ENCODE peak calls at places on chromosomes 5 and 9, in ten cellular contexts. C, L, P, U, G, Q, B, E, Y and D are unnamed samples.
A peak's percentile ranks its signal among the peaks of the same experiment; 100 is the strongest.

GRCh38 chr9:79054500-79054899 is 517.3 kb upstream of the TLE4 start:
- DNase-seq in C (no peak), L (no peak), P (no peak), U (no peak), G (no peak), Q (peak; percentile 10), B (no peak), E (no peak), Y (no peak), D (no peak)

GRCh38 chr5:180668835-180669596 is 19.6 kb upstream of the FLT4 start:
- DNase-seq in C (no peak), L (no peak), P (peak; percentile 42), U (no peak), G (no peak), Q (no peak), B (no peak), E (no peak), Y (no peak), D (peak; percentile 43)

GRCh38 chr5:146965781-146966659 is 87.5 kb upstream of the PPP2R2B start:
- DNase-seq in C (peak; percentile 68), L (peak; percentile 75), P (no peak), U (no peak), G (peak; percentile 33), Q (peak; percentile 79), B (peak; percentile 62), E (peak; percentile 78), Y (peak; percentile 70), D (peak; percentile 83)

GRCh38 chr9:75531588-75531987 is 358.9 kb upstream of the PCSK5 start:
- DNase-seq in C (no peak), L (no peak), P (no peak), U (no peak), G (no peak), Q (no peak), B (no peak), E (no peak), Y (no peak), D (no peak)

GRCh38 chr5:84032404-84032803 is 311.7 kb upstream of the HAPLN1 start:
- DNase-seq in C (no peak), L (no peak), P (no peak), U (no peak), G (no peak), Q (peak; percentile 60), B (no peak), E (no peak), Y (no peak), D (no peak)

GRCh38 chr9:72926506-72926905 is 26.3 kb downstream of the ALDH1A1 start:
- DNase-seq in C (no peak), L (no peak), P (no peak), U (no peak), G (no peak), Q (no peak), B (no peak), E (no peak), Y (no peak), D (no peak)

GRCh38 chr5:171898379-171898778 is 108.1 kb downstream of the FBXW11 start:
- DNase-seq in C (no peak), L (no peak), P (no peak), U (no peak), G (no peak), Q (no peak), B (no peak), E (no peak), Y (no peak), D (no peak)

GRCh38 chr5:56023296-56023695 is 28.5 kb upstream of the IL6ST start:
- DNase-seq in C (no peak), L (no peak), P (no peak), U (no peak), G (no peak), Q (no peak), B (no peak), E (no peak), Y (no peak), D (no peak)

GRCh38 chr9:101536938-101537337 is 3.3 kb downstream of the RNF20 start:
- DNase-seq in C (no peak), L (no peak), P (no peak), U (no peak), G (no peak), Q (peak; percentile 56), B (no peak), E (no peak), Y (peak; percentile 10), D (no peak)

GRCh38 chr5:77301447-77301878 is 91.0 kb downstream of the PDE8B start:
- DNase-seq in C (no peak), L (no peak), P (no peak), U (no peak), G (peak; percentile 54), Q (peak; percentile 46), B (no peak), E (peak; percentile 46), Y (no peak), D (no peak)

GRCh38 chr5:170254056-170254455 is 21.3 kb downstream of the C5orf58 start:
- DNase-seq in C (peak; percentile 30), L (no peak), P (no peak), U (no peak), G (no peak), Q (no peak), B (no peak), E (no peak), Y (peak; percentile 22), D (no peak)

GRCh38 chr5:10655041-10655685 is 91.3 kb downstream of the ANKRD33B start:
- DNase-seq in C (no peak), L (no peak), P (no peak), U (no peak), G (no peak), Q (no peak), B (peak; percentile 50), E (no peak), Y (no peak), D (no peak)

GRCh38 chr9:82021198-82021597 is 32.6 kb downstream of the SPATA31D1 start:
- DNase-seq in C (peak; percentile 81), L (no peak), P (no peak), U (no peak), G (peak; percentile 89), Q (peak; percentile 83), B (no peak), E (peak; percentile 77), Y (no peak), D (no peak)

GRCh38 chr5:157516016-157516415 is 56.0 kb downstream of the NIPAL4 start:
- DNase-seq in C (no peak), L (peak; percentile 64), P (no peak), U (no peak), G (peak; percentile 53), Q (peak; percentile 80), B (no peak), E (peak; percentile 30), Y (no peak), D (no peak)

GRCh38 chr5:138981606-138982005 is 106.5 kb upstream of the LRRTM2 start:
- DNase-seq in C (no peak), L (no peak), P (no peak), U (no peak), G (no peak), Q (no peak), B (no peak), E (no peak), Y (no peak), D (no peak)

GRCh38 chr9:110591526-110591925 is 12.0 kb upstream of the SVEP1 start:
- DNase-seq in C (no peak), L (no peak), P (no peak), U (no peak), G (no peak), Q (no peak), B (no peak), E (no peak), Y (no peak), D (no peak)

DNA sequence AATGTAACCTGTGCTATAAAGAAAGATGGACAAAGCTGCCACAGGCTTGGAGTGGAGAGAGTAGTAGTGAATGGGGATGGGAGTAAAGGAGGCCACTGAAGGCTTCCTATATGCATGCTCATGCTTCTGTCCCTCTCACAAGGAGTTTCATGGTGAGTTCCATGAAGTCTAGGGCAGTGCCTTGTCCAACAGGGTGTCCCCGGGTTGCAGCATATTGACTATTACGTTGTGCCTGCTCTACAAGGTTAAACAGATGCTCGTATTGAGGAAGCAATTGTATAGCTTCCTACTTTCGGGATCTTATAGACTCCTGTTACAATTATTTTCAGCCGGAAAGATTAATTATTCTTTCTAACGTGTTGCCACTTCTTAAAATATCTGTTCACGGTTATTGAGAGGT is 129.1 kb upstream of the PIK3R1 start:
- DNase-seq in C (no peak), L (no peak), P (no peak), U (no peak), G (no peak), Q (no peak), B (no peak), E (no peak), Y (no peak), D (no peak)
- H3K27ac ChIP-seq in C (no peak overlapping the region), L (no peak overlapping the region), P (no peak overlapping the region), U (no peak overlapping the region), G (no peak overlapping the region), Q (no peak overlapping the region), B (no peak overlapping the region), E (no peak overlapping the region), Y (no peak overlapping the region), D (no peak overlapping the region)

DNA sequence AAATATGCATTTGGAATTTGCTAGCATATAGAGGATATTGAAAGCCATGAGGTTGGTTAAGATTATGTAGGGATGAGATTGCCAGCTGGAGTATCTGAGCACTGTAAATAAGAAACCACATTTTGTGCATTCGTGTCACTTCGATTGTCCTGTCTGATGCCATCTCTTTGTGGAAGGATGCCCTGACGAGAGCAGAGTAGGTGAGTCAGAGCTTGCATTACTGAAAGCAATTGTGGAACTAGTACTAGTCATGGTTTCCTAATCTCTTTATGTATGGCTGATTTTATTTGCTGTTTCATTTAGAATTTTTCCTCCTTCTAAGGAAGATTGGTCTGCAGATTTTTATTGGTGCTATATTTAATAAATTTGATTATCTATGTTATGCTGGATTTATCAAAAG is 14.5 kb upstream of the TAS2R1 start:
- DNase-seq in C (no peak), L (no peak), P (no peak), U (no peak), G (no peak), Q (no peak), B (no peak), E (no peak), Y (no peak), D (no peak)
- H3K4me3 ChIP-seq in C (no peak overlapping the region), L (no peak overlapping the region), P (no peak overlapping the region), U (no peak overlapping the region), G (no peak overlapping the region), Q (no peak overlapping the region), B (no peak overlapping the region), E (no peak overlapping the region), Y (no peak overlapping the region), D (no peak overlapping the region)

GRCh38 chr9:105242557-105242956 is 1.9 kb upstream of the SLC44A1 start:
- DNase-seq in C (no peak), L (no peak), P (no peak), U (no peak), G (no peak), Q (peak; percentile 44), B (no peak), E (no peak), Y (no peak), D (no peak)
- H3K27ac ChIP-seq in C (peak overlapping the region; percentile 11), L (peak overlapping the region; percentile 87), P (peak overlapping the region; percentile 20), U (peak overlapping the region; percentile 77), G (no peak overlapping the region), Q (no peak overlapping the region), B (peak overlapping the region; percentile 22), E (no peak overlapping the region), Y (no peak overlapping the region), D (peak overlapping the region; percentile 6)

DNA sequence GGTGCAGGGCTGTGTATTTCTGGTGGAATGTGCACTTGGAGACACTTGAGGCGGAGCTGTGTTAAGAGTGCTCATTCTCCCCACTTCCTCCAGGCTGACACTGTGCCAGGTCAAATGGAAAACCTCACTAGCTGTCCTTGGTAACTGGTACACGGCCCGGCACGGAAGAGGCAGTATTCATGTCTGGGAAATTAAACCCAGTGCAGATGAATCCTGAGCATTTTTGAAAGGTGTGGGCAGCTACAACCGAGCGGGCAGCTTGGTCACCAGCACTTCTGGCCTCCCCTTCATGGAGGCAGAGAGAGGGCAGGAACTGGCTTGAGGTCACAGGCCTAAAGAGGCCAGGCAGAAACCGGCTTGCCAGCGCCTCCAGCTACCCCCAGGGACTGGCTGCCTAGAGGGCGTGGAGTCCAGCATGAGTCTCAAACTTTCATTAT is 1.6 kb downstream of the CLPTM1L start:
- DNase-seq in C (no peak), L (no peak), P (peak; percentile 80), U (no peak), G (no peak), Q (no peak), B (no peak), E (no peak), Y (peak; percentile 47), D (no peak)
- H3K4me3 ChIP-seq in C (no peak overlapping the region), L (no peak overlapping the region), P (peak overlapping the region; percentile 97), U (no peak overlapping the region), G (no peak overlapping the region), Q (no peak overlapping the region), B (peak overlapping the region; percentile 98), E (peak overlapping the region; percentile 92), Y (peak overlapping the region; percentile 89), D (no peak overlapping the region)